ENCODE peak calls at places on chromosomes 11 and 22, in eight cellular contexts. Z is CD4-positive, alpha-beta T cell; S is H9; B is brain microvascular endothelial cell; P is thoracic aorta; D is coronary artery; N is A549; U is esophagus squamous epithelium. Y is an unnamed sample.

GRCh38 chr11:86116386-86116726 is 47.5 kb upstream of the PICALM start:
- DNase-seq in Z (no peak), S (no peak), B (peak), P (no peak), D (no peak), N (peak), U (no peak), Y (peak)

GRCh38 chr11:27882066-27882697 is 181.9 kb upstream of the BDNF start:
- DNase-seq in Z (no peak), S (no peak), B (no peak), P (no peak), D (no peak), N (peak), U (no peak), Y (no peak)

GRCh38 chr11:106379265-106379664 is 301.8 kb downstream of the AASDHPPT start:
- DNase-seq in Z (no peak), S (no peak), B (no peak), P (no peak), D (no peak), N (no peak), U (no peak), Y (no peak)

GRCh38 chr11:111046291-111046690 is 199.2 kb upstream of the POU2AF2 start:
- DNase-seq in Z (no peak), S (no peak), B (peak), P (no peak), D (no peak), N (no peak), U (no peak), Y (no peak)

GRCh38 chr22:24410110-24410856 is 17.1 kb upstream of the ADORA2A start:
- DNase-seq in Z (no peak), S (no peak), B (peak), P (no peak), D (no peak), N (no peak), U (no peak), Y (peak)

GRCh38 chr11:18191376-18191775 is 18.7 kb downstream of the MRGPRX4 start:
- DNase-seq in Z (no peak), S (no peak), B (peak), P (no peak), D (no peak), N (no peak), U (no peak), Y (no peak)

GRCh38 chr11:74522776-74523175 is 29.3 kb upstream of the LIPT2 start:
- DNase-seq in Z (no peak), S (no peak), B (no peak), P (no peak), D (no peak), N (no peak), U (no peak), Y (no peak)

GRCh38 chr22:46107089-46107664 is 43.1 kb upstream of the PPARA start:
- DNase-seq in Z (no peak), S (no peak), B (no peak), P (no peak), D (no peak), N (no peak), U (no peak), Y (no peak)

GRCh38 chr11:19232910-19233503 is 7.7 kb downstream of the E2F8 start:
- DNase-seq in Z (no peak), S (no peak), B (peak), P (no peak), D (no peak), N (peak), U (no peak), Y (no peak)

GRCh38 chr22:44537016-44537936 is 39.2 kb upstream of the RTL6 start:
- DNase-seq in Z (no peak), S (no peak), B (no peak), P (no peak), D (no peak), N (no peak), U (no peak), Y (no peak)

GRCh38 chr11:12235945-12236743 is 125.8 kb downstream of the MICAL2 start:
- DNase-seq in Z (no peak), S (no peak), B (peak), P (no peak), D (no peak), N (peak), U (no peak), Y (peak)

GRCh38 chr11:43950323-43950855 is 8.0 kb downstream of the C11orf96 start:
- DNase-seq in Z (no peak), S (no peak), B (no peak), P (no peak), D (no peak), N (no peak), U (no peak), Y (no peak)

GRCh38 chr11:75241036-75241905 is 697 bp downstream of the TPBGL start:
- DNase-seq in Z (peak), S (peak), B (peak), P (no peak), D (peak), N (peak), U (no peak), Y (peak)

GRCh38 chr11:118211006-118211405 is 13.8 kb downstream of the JAML start:
- DNase-seq in Z (no peak), S (peak), B (peak), P (no peak), D (no peak), N (no peak), U (no peak), Y (no peak)

GRCh38 chr11:100942016-100942415 is 187.6 kb downstream of the PGR start:
- DNase-seq in Z (no peak), S (no peak), B (peak), P (no peak), D (no peak), N (no peak), U (no peak), Y (no peak)

GRCh38 chr22:31615481-31615840 is 46.6 kb downstream of the PISD start:
- DNase-seq in Z (no peak), S (no peak), B (no peak), P (no peak), D (no peak), N (no peak), U (no peak), Y (no peak)

GRCh38 chr22:28582806-28583205 is 96.8 kb downstream of the TTC28 start:
- DNase-seq in Z (no peak), S (no peak), B (peak), P (no peak), D (no peak), N (no peak), U (no peak), Y (no peak)

GRCh38 chr11:47551086-47551485 is 1.8 kb downstream of the CELF1 start:
- DNase-seq in Z (no peak), S (no peak), B (no peak), P (no peak), D (no peak), N (peak), U (no peak), Y (no peak)

GRCh38 chr11:111977141-111978027 is 40.2 kb downstream of the DIXDC1 start:
- DNase-seq in Z (no peak), S (peak), B (peak), P (peak), D (peak), N (no peak), U (no peak), Y (peak)

GRCh38 chr11:57299150-57299737 is 25.5 kb downstream of the TNKS1BP1 start:
- DNase-seq in Z (no peak), S (no peak), B (no peak), P (no peak), D (no peak), N (peak), U (no peak), Y (no peak)

GRCh38 chr22:46086577-46087335 is 63.6 kb upstream of the PPARA start:
- DNase-seq in Z (no peak), S (no peak), B (no peak), P (no peak), D (peak), N (no peak), U (no peak), Y (no peak)

GRCh38 chr11:75547177-75547576 is 14.9 kb upstream of the SERPINH1 start:
- DNase-seq in Z (no peak), S (no peak), B (no peak), P (no peak), D (no peak), N (no peak), U (no peak), Y (no peak)

GRCh38 chr11:46348986-46349401 is 1.7 kb downstream of the DGKZ start:
- DNase-seq in Z (peak), S (no peak), B (no peak), P (no peak), D (no peak), N (no peak), U (no peak), Y (peak)

GRCh38 chr11:93841446-93841845 is 9.0 kb downstream of the VSTM5 start:
- DNase-seq in Z (no peak), S (no peak), B (no peak), P (no peak), D (no peak), N (no peak), U (no peak), Y (no peak)

GRCh38 chr11:115498354-115498753 is 5.9 kb downstream of the CADM1 start:
- DNase-seq in Z (no peak), S (no peak), B (no peak), P (no peak), D (no peak), N (no peak), U (no peak), Y (no peak)

GRCh38 chr11:115499241-115499799 is 4.9 kb downstream of the CADM1 start:
- DNase-seq in Z (no peak), S (no peak), B (no peak), P (no peak), D (no peak), N (no peak), U (no peak), Y (no peak)

GRCh38 chr11:115497303-115497702 is 6.9 kb downstream of the CADM1 start:
- DNase-seq in Z (no peak), S (no peak), B (no peak), P (no peak), D (no peak), N (no peak), U (no peak), Y (no peak)

GRCh38 chr11:115493905-115494304 is 10.3 kb downstream of the CADM1 start:
- DNase-seq in Z (no peak), S (no peak), B (no peak), P (no peak), D (no peak), N (no peak), U (no peak), Y (no peak)

DNA sequence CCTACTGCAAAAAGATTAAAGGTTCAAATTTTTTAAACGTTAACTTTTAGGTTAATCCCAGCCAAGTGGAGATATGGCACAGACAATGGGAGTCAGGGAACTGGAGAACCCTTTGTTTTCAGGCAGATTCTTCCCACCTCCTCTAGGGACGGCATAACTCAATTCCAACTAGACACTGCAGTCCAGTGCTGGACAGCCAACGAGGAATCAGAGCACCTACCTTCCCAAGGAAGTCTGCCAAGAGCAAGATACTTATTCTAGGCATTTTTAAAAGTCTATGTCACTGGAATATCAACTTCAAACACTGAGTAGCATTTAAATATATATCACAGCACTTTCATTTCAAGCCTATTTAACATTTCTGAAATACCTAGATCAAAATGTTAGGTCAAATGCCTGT is 7.3 kb downstream of the CADM1 start:
- DNase-seq in Z (no peak), S (no peak), B (no peak), P (no peak), D (no peak), N (no peak), U (no peak), Y (no peak)
- TF ChIP-seq CTCF in Z (no peak), S (no peak), B (peak), P (no peak), D (no peak), N (no peak), U (no peak), Y (no peak)

DNA sequence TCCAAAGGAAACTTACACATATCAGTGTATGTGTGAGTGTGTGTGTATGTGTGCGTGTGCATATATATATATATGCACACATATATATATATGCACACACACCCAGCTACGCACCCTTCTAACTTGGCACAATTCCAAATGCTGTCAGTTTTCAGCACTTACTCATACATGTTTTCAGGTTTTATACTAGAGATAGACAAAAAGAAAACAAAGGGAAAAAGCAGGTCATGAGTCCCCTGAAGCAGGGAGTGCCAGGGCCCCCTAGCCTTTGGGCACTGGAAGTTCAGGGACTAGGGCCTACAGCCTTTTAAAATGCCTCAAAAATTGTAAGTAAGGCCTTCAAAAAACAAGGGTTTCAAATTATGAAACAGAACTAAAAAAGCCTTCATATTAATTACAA is 265.4 kb downstream of the CADM1 start:
- DNase-seq in Z (no peak), S (no peak), B (no peak), P (no peak), D (no peak), N (no peak), U (no peak), Y (no peak)
- TF ChIP-seq CTCF in Z (no peak), S (peak), B (peak), P (no peak), D (no peak), N (no peak), U (no peak), Y (no peak)

GRCh38 chr11:62922653-62923371 is 1.6 kb upstream of the CHRM1 start:
- DNase-seq in Z (no peak), S (no peak), B (no peak), P (no peak), D (no peak), N (peak), U (no peak), Y (peak)

GRCh38 chr11:62922189-62922589 is 1.0 kb upstream of the CHRM1 start:
- DNase-seq in Z (no peak), S (no peak), B (no peak), P (no peak), D (no peak), N (no peak), U (no peak), Y (peak)

GRCh38 chr11:62925308-62925707 is 4.1 kb upstream of the CHRM1 start:
- DNase-seq in Z (no peak), S (peak), B (no peak), P (no peak), D (no peak), N (no peak), U (no peak), Y (no peak)

GRCh38 chr11:62921573-62922188 is 518 bp upstream of the CHRM1 start:
- DNase-seq in Z (no peak), S (no peak), B (peak), P (no peak), D (no peak), N (no peak), U (no peak), Y (peak)

DNA sequence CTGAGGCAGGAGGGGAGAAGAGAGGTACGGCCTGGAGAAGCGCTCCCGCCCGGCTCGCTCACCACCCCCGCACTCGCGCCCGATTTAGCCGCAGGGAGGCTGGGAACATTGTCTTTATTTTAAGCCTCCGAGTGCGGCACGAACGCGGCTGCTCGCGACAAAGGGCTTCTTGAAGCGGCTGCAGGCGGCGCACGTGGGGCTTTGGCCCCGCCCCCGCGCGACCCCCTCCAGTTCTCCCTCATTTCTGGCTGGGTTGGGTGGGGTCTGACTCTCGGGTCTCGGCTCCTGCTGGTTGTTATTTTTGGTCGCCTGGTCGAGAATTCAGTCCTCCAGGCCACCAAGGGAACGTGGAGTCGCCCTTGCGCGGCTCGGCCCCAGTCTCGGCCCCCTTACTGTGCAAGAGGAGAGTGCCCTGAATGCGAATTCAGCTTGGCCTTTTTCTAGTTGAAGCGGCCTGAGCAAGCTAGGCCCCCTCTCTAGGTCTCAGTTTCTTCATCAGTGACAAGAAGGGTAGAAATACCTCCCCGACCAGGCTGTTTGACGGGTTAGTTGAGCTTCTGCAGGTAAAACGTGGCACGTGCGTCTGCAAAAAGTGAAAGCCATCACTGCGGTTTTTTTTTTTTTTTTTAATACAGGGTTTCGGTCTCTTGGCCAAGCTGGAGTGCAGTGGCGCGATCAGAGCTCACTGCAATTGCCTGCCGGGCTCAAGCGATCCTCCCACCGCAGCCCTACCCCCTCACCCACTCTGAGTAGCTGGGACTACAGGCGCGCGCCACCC is 2.7 kb upstream of the CHRM1 start:
- DNase-seq in Z (no peak), S (no peak), B (no peak), P (no peak), D (no peak), N (no peak), U (no peak), Y (peak)
- TF ChIP-seq CTCF in Z (no peak), S (no peak), B (no peak), P (no peak), D (no peak), N (no peak), U (no peak), Y (no peak)

GRCh38 chr22:21000215-21000986 is 1.5 kb downstream of the THAP7 start:
- DNase-seq in Z (no peak), S (no peak), B (no peak), P (no peak), D (no peak), N (no peak), U (no peak), Y (peak)
- TF ChIP-seq CTCF in Z (no peak), S (no peak), B (peak), P (no peak), D (no peak), N (no peak), U (no peak), Y (no peak)

GRCh38 chr11:82775218-82775617 is 41.6 kb upstream of the FAM181B start:
- DNase-seq in Z (no peak), S (no peak), B (no peak), P (no peak), D (no peak), N (no peak), U (no peak), Y (no peak)

GRCh38 chr11:82771781-82772180 is 38.1 kb upstream of the FAM181B start:
- DNase-seq in Z (no peak), S (no peak), B (no peak), P (no peak), D (no peak), N (no peak), U (no peak), Y (no peak)

GRCh38 chr11:82776377-82776776 is 42.7 kb upstream of the FAM181B start:
- DNase-seq in Z (no peak), S (no peak), B (peak), P (no peak), D (no peak), N (no peak), U (no peak), Y (no peak)

DNA sequence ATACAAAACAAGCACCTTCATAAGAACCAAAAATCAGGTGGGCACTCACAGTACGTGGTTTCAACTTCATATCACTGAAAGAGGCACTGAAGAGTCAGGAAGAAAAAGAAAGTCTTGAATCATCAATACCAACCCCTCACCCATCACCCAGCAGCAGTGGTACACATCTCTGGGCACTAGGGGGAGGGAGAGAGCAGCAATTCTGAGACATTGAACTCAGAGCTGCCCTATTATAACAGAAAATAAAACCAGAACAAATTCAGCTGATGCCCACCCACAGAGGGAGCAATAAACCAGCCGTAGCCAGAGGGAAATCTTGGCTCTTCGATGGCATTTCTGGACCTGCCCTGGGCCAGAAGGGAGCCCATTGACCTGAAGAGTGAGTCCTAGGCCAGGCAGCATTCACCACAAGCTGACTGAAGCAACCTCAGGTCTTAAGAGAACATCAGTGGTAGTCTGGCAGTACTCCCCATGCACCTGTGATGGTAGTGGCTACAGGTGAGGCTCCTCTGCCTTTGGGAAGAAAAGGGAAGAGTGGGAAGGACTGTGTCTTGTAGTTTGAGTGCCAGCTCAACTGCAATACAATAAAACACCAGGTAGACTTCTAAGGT is 42.2 kb upstream of the FAM181B start:
- DNase-seq in Z (no peak), S (peak), B (peak), P (no peak), D (no peak), N (peak), U (no peak), Y (peak)
- TF ChIP-seq CTCF in Z (peak), S (peak), B (peak), P (no peak), D (no peak), N (peak), U (peak), Y (peak)

GRCh38 chr11:133966147-133966546 is 9.4 kb upstream of the IGSF9B start:
- DNase-seq in Z (no peak), S (no peak), B (no peak), P (no peak), D (no peak), N (no peak), U (no peak), Y (no peak)

GRCh38 chr11:133968300-133968699 is 11.5 kb upstream of the IGSF9B start:
- DNase-seq in Z (no peak), S (peak), B (no peak), P (no peak), D (no peak), N (no peak), U (no peak), Y (peak)

GRCh38 chr11:133967599-133968238 is 11.0 kb upstream of the IGSF9B start:
- DNase-seq in Z (no peak), S (no peak), B (no peak), P (no peak), D (no peak), N (no peak), U (no peak), Y (peak)

GRCh38 chr11:133964946-133965632 is 8.3 kb upstream of the IGSF9B start:
- DNase-seq in Z (no peak), S (no peak), B (no peak), P (no peak), D (peak), N (peak), U (no peak), Y (no peak)

GRCh38 chr11:133966924-133967598 is 10.3 kb upstream of the IGSF9B start:
- DNase-seq in Z (peak), S (peak), B (no peak), P (no peak), D (no peak), N (peak), U (no peak), Y (peak)
- TF ChIP-seq CTCF in Z (peak), S (peak), B (peak), P (peak), D (no peak), N (no peak), U (peak), Y (peak)

Y was measured in activated CD8-positive, alpha-beta T cell treated with anti-CD3 and anti-CD28 coated beads for 36 hours.